ENCODE peak calls at places on chromosomes 4 and X, in ten cellular contexts. L, F, J, W, V, I, T, D, K and G are unnamed samples.

GRCh38 chr4:64715741-64716140 is 306.5 kb upstream of the TECRL start:
- DNase-seq in L (no peak), T (no peak), I (no peak), K (no peak), V (no peak), W (no peak), D (no peak), J (no peak), F (no peak), G (no peak)

GRCh38 chr4:76377922-76378321 is 43.0 kb downstream of the CCDC158 start:
- DNase-seq in T (no peak), K (no peak), I (peak), J (no peak), L (no peak), V (no peak), F (no peak), D (peak), W (no peak), G (peak)

GRCh38 chr4:176575141-176575731 is 217.5 kb downstream of the VEGFC start:
- DNase-seq in J (no peak), T (no peak), K (no peak), V (no peak), L (no peak), F (no peak), W (no peak), D (no peak), I (no peak), G (no peak)

GRCh38 chr4:99998062-99998880 is 48.2 kb upstream of the H2AZ1 start:
- DNase-seq in D (peak), T (no peak), W (no peak), J (no peak), V (no peak), I (no peak), L (peak), F (no peak), K (no peak), G (peak)

GRCh38 chrX:68847172-68847571 is 18.4 kb downstream of the EFNB1 start:
- DNase-seq in T (no peak), J (no peak), D (no peak), L (no peak), I (no peak), V (no peak), W (no peak), K (no peak), F (no peak), G (no peak)

GRCh38 chrX:133415276-133416105 is at the start of gene GPC4:
- DNase-seq in K (peak), I (no peak), V (peak), D (peak), W (peak), T (no peak), F (no peak), L (peak), J (peak), G (no peak)

GRCh38 chr4:129043523-129043922 is 49.8 kb downstream of the SCLT1 start:
- DNase-seq in L (no peak), I (no peak), W (no peak), K (no peak), D (no peak), V (no peak), T (no peak), J (no peak), F (no peak), G (peak)

GRCh38 chrX:118207831-118208453 is 91.3 kb upstream of the KLHL13 start:
- DNase-seq in D (no peak), L (no peak), F (no peak), K (no peak), T (no peak), W (no peak), V (no peak), J (no peak), I (no peak), G (no peak)

GRCh38 chr4:110619401-110620247 is 3.3 kb downstream of the PITX2 start:
- DNase-seq in D (no peak), I (no peak), T (no peak), K (no peak), J (no peak), V (no peak), L (no peak), F (no peak), W (no peak), G (no peak)

GRCh38 chr4:102437111-102437510 is 64.0 kb upstream of the NFKB1 start:
- DNase-seq in I (no peak), D (no peak), V (no peak), J (no peak), L (no peak), W (no peak), K (no peak), F (no peak), T (no peak), G (no peak)

GRCh38 chr4:113738251-113738650 is 23.3 kb downstream of the CAMK2D start:
- DNase-seq in F (no peak), D (no peak), W (no peak), V (no peak), J (no peak), T (no peak), L (no peak), K (no peak), I (no peak), G (peak)

GRCh38 chr4:123984881-123985280 is 588.3 kb downstream of the SPRY1 start:
- DNase-seq in T (peak), J (no peak), W (peak), D (no peak), L (no peak), F (no peak), I (no peak), K (no peak), V (peak), G (no peak)

GRCh38 chrX:55342533-55343501 is 78.1 kb upstream of the PAGE3 start:
- DNase-seq in J (peak), F (no peak), D (no peak), I (no peak), K (no peak), W (no peak), T (no peak), V (no peak), L (peak), G (no peak)

GRCh38 chrX:119960639-119961038 is 17.1 kb upstream of the NKAP start:
- DNase-seq in V (no peak), J (no peak), F (no peak), T (no peak), I (no peak), L (no peak), K (no peak), W (no peak), D (no peak), G (no peak)

GRCh38 chr4:12580787-12581186 is 903.4 kb downstream of the RAB28 start:
- DNase-seq in W (no peak), F (no peak), I (no peak), J (no peak), T (no peak), K (no peak), D (no peak), L (no peak), V (no peak), G (no peak)

GRCh38 chr4:181911420-181911819 is 331.8 kb upstream of the TENM3 start:
- DNase-seq in D (peak), J (no peak), I (no peak), V (no peak), K (no peak), L (no peak), F (no peak), T (no peak), W (no peak), G (no peak)

GRCh38 chrX:3262906-3263305 is 83.5 kb downstream of the MXRA5 start:
- DNase-seq in I (no peak), W (no peak), V (no peak), F (no peak), T (no peak), J (no peak), L (no peak), K (no peak), D (peak), G (peak)

GRCh38 chr4:168832746-168833575 is 177.1 kb downstream of the CBR4 start:
- DNase-seq in V (peak), K (no peak), W (peak), L (no peak), J (peak), F (no peak), D (peak), I (no peak), T (no peak), G (no peak)

GRCh38 chr4:13496605-13497004 is 12.5 kb upstream of the RAB28 start:
- DNase-seq in J (no peak), F (no peak), I (no peak), W (no peak), T (no peak), K (no peak), D (no peak), V (no peak), L (no peak), G (no peak)

GRCh38 chrX:48972214-48973164 is 845 bp upstream of the KCND1 start:
- DNase-seq in J (peak), I (peak), L (no peak), D (peak), W (no peak), T (no peak), K (no peak), F (peak), V (no peak), G (no peak)

GRCh38 chr4:177938226-177938625 is 496.0 kb upstream of the AGA start:
- DNase-seq in T (no peak), I (no peak), F (no peak), J (no peak), D (no peak), W (no peak), V (no peak), L (no peak), K (no peak), G (no peak)

GRCh38 chr4:40800064-40800463 is 50.3 kb downstream of the NSUN7 start:
- DNase-seq in D (no peak), L (no peak), I (no peak), V (no peak), T (no peak), F (peak), W (no peak), J (no peak), K (no peak), G (no peak)